ENCODE peak calls at places on chromosomes 1 and 21, in seven cellular contexts. S, O, G, L, R, K and J are unnamed samples.

GRCh38 chr1:98669355-98670296 is 8.1 kb downstream of the SNX7 start:
- DNase-seq in S (no peak), O (no peak), G (no peak), L (no peak), R (no peak), K (no peak), J (no peak)

GRCh38 chr1:234899041-234899787 is 229.4 kb downstream of the TOMM20 start:
- DNase-seq in S (peak; percentile 76), O (no peak), G (no peak), L (no peak), R (no peak), K (peak; percentile 26), J (peak; percentile 82)

GRCh38 chr1:15083578-15083977 is 70.0 kb upstream of the TMEM51 start:
- DNase-seq in S (no peak), O (no peak), G (no peak), L (no peak), R (no peak), K (no peak), J (no peak)

GRCh38 chr1:42135426-42135825 is 17.8 kb upstream of the GUCA2B start:
- DNase-seq in S (no peak), O (no peak), G (no peak), L (no peak), R (no peak), K (no peak), J (peak; percentile 84)

GRCh38 chr1:93164816-93165215 is 15.4 kb downstream of the TMED5 start:
- DNase-seq in S (no peak), O (no peak), G (no peak), L (no peak), R (no peak), K (no peak), J (no peak)

GRCh38 chr1:66381626-66382275 is 152.2 kb upstream of the SGIP1 start:
- DNase-seq in S (no peak), O (no peak), G (no peak), L (no peak), R (no peak), K (no peak), J (no peak)

GRCh38 chr1:86993269-86993985 is 79.0 kb downstream of the HS2ST1 start:
- DNase-seq in S (no peak), O (no peak), G (no peak), L (no peak), R (no peak), K (no peak), J (no peak)

GRCh38 chr21:44293551-44294231 is 6.2 kb upstream of the PFKL start:
- DNase-seq in S (no peak), O (no peak), G (no peak), L (no peak), R (no peak), K (no peak), J (no peak)

GRCh38 chr1:232226197-232226681 is 403.7 kb downstream of the SIPA1L2 start:
- DNase-seq in S (no peak), O (no peak), G (no peak), L (peak; percentile 5), R (no peak), K (peak; percentile 39), J (peak; percentile 60)

GRCh38 chr1:198295975-198296374 is 139.2 kb downstream of the NEK7 start:
- DNase-seq in S (no peak), O (no peak), G (no peak), L (no peak), R (no peak), K (no peak), J (no peak)

GRCh38 chr1:183952101-183952500 is 85.4 kb downstream of the COLGALT2 start:
- DNase-seq in S (no peak), O (no peak), G (no peak), L (no peak), R (no peak), K (no peak), J (no peak)

GRCh38 chr1:6867688-6868370 is 82.6 kb downstream of the CAMTA1 start:
- DNase-seq in S (no peak), O (no peak), G (no peak), L (no peak), R (no peak), K (no peak), J (no peak)

GRCh38 chr1:106613106-106613505 is 443.4 kb upstream of the PRMT6 start:
- DNase-seq in S (no peak), O (no peak), G (no peak), L (no peak), R (no peak), K (no peak), J (no peak)

GRCh38 chr1:6038603-6039002 is 7.1 kb upstream of the KCNAB2 start:
- DNase-seq in S (no peak), O (no peak), G (no peak), L (no peak), R (no peak), K (no peak), J (no peak)

GRCh38 chr1:7299329-7299799 is 471.7 kb upstream of the VAMP3 start:
- DNase-seq in S (no peak), O (no peak), G (peak; percentile 48), L (no peak), R (peak; percentile 49), K (peak; percentile 29), J (no peak)

GRCh38 chr1:198610362-198610761 is 28.5 kb upstream of the PTPRC start:
- DNase-seq in S (no peak), O (no peak), G (no peak), L (no peak), R (no peak), K (no peak), J (no peak)

GRCh38 chr21:37916795-37917142 is 512 bp upstream of the KCNJ6 start:
- DNase-seq in S (no peak), O (peak; percentile 25), G (no peak), L (no peak), R (no peak), K (no peak), J (no peak)

GRCh38 chr1:5667513-5668325 is 324.5 kb downstream of the NPHP4 start:
- DNase-seq in S (peak; percentile 40), O (no peak), G (no peak), L (no peak), R (peak; percentile 78), K (no peak), J (no peak)

GRCh38 chr21:33938381-33938780 is 22.8 kb upstream of the ATP5PO start:
- DNase-seq in S (no peak), O (no peak), G (no peak), L (no peak), R (no peak), K (no peak), J (no peak)

GRCh38 chr1:178023181-178023618 is 53.3 kb upstream of the SEC16B start:
- DNase-seq in S (no peak), O (no peak), G (no peak), L (no peak), R (no peak), K (no peak), J (no peak)

GRCh38 chr21:21101911-21102310 is 103.7 kb downstream of the NCAM2 start:
- DNase-seq in S (no peak), O (peak; percentile 45), G (no peak), L (no peak), R (no peak), K (no peak), J (no peak)

GRCh38 chr21:41851090-41851790 is 27.9 kb downstream of the PRDM15 start:
- DNase-seq in S (peak; percentile 46), O (no peak), G (no peak), L (no peak), R (peak; percentile 59), K (no peak), J (no peak)

GRCh38 chr1:232059726-232060360 is 433.3 kb downstream of the DISC1 start:
- DNase-seq in S (no peak), O (no peak), G (no peak), L (no peak), R (no peak), K (no peak), J (no peak)

GRCh38 chr21:45505416-45506021 is 36.7 kb downstream of the SLC19A1 start:
- DNase-seq in S (peak; percentile 61), O (no peak), G (peak; percentile 10), L (no peak), R (peak; percentile 77), K (no peak), J (no peak)